ENCODE peak calls at places on chromosomes 12 and 14, in ten cellular contexts. F is breast epithelium, O is endothelial cell of umbilical vein, D is stomach, B is HCT116, V is transverse colon, R is sigmoid colon, M is esophagus muscularis mucosa, A is spleen, W is vagina. T is an unnamed sample.

GRCh38 chr14:66746316-66747006 is 238.5 kb downstream of the GPHN start:
- DNase-seq in F (no peak), O (peak; percentile 70), D (no peak), B (peak; percentile 57), V (no peak), R (no peak), M (no peak), A (no peak), W (no peak), T (no peak)

GRCh38 chr12:132346496-132347470 is 17.4 kb upstream of the GALNT9 start:
- DNase-seq in F (no peak), O (no peak), D (no peak), B (no peak), V (no peak), R (no peak), M (no peak), A (no peak), W (no peak), T (no peak)

GRCh38 chr12:754871-755562 is 2.6 kb downstream of the WNK1 start:
- DNase-seq in F (no peak), O (peak; percentile 72), D (no peak), B (no peak), V (no peak), R (no peak), M (no peak), A (no peak), W (no peak), T (no peak)

GRCh38 chr12:92186038-92186470 is 40.4 kb upstream of the BTG1 start:
- DNase-seq in F (no peak), O (no peak), D (no peak), B (no peak), V (no peak), R (no peak), M (no peak), A (no peak), W (no peak), T (no peak)

GRCh38 chr12:128843538-128843937 is 9.7 kb upstream of the GLT1D1 start:
- DNase-seq in F (no peak), O (no peak), D (no peak), B (no peak), V (no peak), R (no peak), M (no peak), A (no peak), W (no peak), T (no peak)

GRCh38 chr14:77663289-77663688 is 44.5 kb downstream of the ALKBH1 start:
- DNase-seq in F (no peak), O (peak; percentile 18), D (no peak), B (no peak), V (no peak), R (no peak), M (no peak), A (no peak), W (no peak), T (no peak)

GRCh38 chr12:58860050-58860787 is 60.1 kb downstream of the LRIG3 start:
- DNase-seq in F (no peak), O (no peak), D (peak; percentile 38), B (no peak), V (no peak), R (no peak), M (no peak), A (no peak), W (no peak), T (no peak)

GRCh38 chr12:109946505-109946904 is 46.4 kb downstream of the TCHP start:
- DNase-seq in F (no peak), O (peak; percentile 69), D (no peak), B (no peak), V (no peak), R (no peak), M (no peak), A (no peak), W (no peak), T (no peak)

GRCh38 chr12:2957816-2958431 is 1.3 kb upstream of the TEAD4 start:
- DNase-seq in F (no peak), O (no peak), D (no peak), B (no peak), V (no peak), R (no peak), M (no peak), A (no peak), W (no peak), T (no peak)

GRCh38 chr14:60165547-60165876 is 314 bp upstream of the DHRS7 start:
- DNase-seq in F (no peak), O (no peak), D (no peak), B (no peak), V (no peak), R (no peak), M (no peak), A (no peak), W (no peak), T (no peak)

GRCh38 chr14:102821252-102821651 is 44.0 kb downstream of the TRAF3 start:
- DNase-seq in F (no peak), O (no peak), D (no peak), B (no peak), V (no peak), R (no peak), M (no peak), A (no peak), W (no peak), T (no peak)

GRCh38 chr14:102819790-102820330 is 42.6 kb downstream of the TRAF3 start:
- DNase-seq in F (no peak), O (no peak), D (no peak), B (no peak), V (no peak), R (no peak), M (no peak), A (no peak), W (no peak), T (no peak)

GRCh38 chr14:102824832-102825231 is 47.6 kb downstream of the TRAF3 start:
- DNase-seq in F (no peak), O (peak; percentile 11), D (no peak), B (no peak), V (no peak), R (no peak), M (no peak), A (no peak), W (no peak), T (no peak)

GRCh38 chr14:102823546-102823945 is 46.3 kb downstream of the TRAF3 start:
- DNase-seq in F (no peak), O (no peak), D (no peak), B (no peak), V (no peak), R (no peak), M (no peak), A (no peak), W (no peak), T (no peak)

GRCh38 chr14:102822311-102822863 is 45.1 kb downstream of the TRAF3 start:
- DNase-seq in F (no peak), O (peak; percentile 15), D (no peak), B (no peak), V (no peak), R (no peak), M (no peak), A (no peak), W (no peak), T (no peak)
- TF ChIP-seq POLR2A in F (no peak), O (no peak), D (no peak), B (no peak), V (no peak), R (no peak), M (no peak), A (no peak), W (no peak), T (no peak)

DNA sequence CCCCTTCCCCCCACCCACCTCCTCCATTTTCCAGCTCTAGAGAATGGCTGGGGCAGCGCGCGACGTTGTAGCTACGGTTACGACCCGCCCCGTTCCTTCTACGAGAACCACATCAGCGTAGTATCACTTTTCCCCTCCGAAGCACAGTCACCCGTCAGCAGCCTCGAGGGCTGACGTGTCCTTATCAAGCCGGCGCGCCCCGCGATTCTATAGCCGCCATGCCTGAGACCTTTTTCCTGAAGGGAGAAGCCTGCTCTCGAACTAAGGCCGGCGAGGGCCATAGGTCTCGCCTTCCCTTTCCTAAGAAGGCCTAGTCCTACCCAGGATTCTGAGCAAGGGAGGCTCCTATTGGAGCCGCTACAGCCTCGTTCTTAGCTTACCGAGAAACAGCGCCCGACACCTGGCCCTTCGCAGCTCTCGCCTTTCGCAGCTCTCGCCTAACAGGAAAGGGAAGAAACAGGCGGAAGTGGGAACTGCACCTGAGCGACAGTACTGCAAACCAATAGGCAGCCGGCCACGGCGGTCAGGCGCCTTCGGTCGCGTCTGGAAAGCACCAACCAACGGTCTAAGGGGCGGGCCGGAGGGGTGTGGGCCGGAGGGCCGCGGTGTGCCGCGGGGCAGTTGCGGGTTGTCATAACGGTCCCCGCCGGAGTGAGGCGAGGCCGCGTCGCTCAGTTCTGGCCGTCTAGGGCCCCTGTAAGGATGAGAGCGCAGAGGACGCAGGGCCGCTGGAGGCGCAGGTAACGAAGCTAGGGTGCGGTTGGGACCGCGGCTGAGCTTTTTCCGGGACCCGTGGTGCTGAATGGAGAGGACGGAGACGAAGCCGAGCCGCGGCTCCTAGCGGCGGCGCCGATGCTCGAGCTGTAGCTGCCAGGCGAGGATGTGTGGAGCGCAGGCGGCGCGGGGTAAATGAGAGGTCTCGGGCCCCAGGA is at the start of the genes MGAT2 and RPL36AL:
- DNase-seq in F (peak; percentile 97), O (peak; percentile 99), D (peak; percentile 98), B (peak; percentile 95), V (peak; percentile 99), R (peak; percentile 99), M (peak; percentile 99), A (peak; percentile 98), W (peak; percentile 99), T (peak; percentile 98)
- TF ChIP-seq CTCF in F (peak; percentile 74), O (peak; percentile 51), D (peak; percentile 37), B (no peak), V (peak; percentile 56), R (peak; percentile 25), M (peak; percentile 8), A (peak; percentile 63), W (no peak), T (no peak)

DNA sequence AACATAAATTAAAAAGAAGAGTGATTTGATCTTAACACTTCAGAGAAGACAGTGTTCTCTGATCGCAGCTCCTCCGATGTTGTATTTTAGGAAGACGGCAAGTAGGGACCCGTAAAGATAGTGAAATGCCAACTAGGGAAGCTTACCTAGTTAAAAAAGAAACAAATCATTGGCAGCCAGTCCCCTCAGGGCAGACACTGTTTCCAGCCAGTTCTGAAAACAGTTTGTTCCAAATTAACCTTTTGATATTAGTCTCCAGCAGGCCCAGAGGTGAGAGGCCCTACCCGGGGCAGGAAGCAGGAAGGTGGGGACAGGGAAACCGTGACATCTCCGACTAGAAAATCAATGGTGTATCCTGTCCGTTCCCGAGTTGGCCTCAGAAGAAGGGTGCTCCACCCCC is 56.0 kb downstream of the KSR2 start:
- DNase-seq in F (no peak), O (no peak), D (no peak), B (no peak), V (no peak), R (no peak), M (no peak), A (no peak), W (no peak), T (no peak)
- TF ChIP-seq POLR2AphosphoS5 in F (no peak), O (no peak), D (no peak), B (no peak), V (no peak), R (no peak), M (no peak), A (no peak), W (no peak), T (no peak)

DNA sequence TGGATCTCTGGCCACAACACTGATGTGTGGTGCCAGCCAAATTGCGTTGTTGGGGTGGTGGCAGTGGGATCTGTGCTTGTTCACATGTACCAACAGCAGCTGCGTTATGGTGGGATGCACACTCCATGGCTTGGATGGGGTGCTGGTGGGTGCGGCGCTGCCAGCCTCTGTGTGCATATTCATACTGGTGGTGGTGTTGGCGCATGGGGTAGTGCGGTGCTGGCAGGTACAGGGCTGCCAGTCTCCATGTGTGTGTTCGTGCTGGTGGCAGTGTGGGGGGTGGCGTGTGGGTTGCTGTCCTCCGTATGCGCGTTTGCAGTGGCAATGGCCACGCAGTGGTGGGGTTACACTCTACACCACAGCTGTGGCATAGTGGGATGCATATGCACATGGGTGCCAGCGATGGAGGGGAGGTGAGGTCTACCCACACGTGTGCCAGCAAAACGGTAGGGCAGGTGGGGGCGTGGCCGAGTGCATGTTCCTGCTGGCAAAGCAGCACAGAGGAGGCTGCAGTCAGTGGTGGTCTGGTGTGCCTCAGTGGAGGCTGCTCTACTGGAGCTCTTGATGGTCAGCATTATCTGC is 26.5 kb downstream of the RAD51B start:
- DNase-seq in F (no peak), O (no peak), D (no peak), B (no peak), V (no peak), R (no peak), M (no peak), A (no peak), W (no peak), T (no peak)
- TF ChIP-seq POLR2A in F (no peak), O (no peak), D (no peak), B (no peak), V (no peak), R (no peak), M (no peak), A (no peak), W (no peak), T (no peak)